ENCODE peak calls at places on chromosomes 3 and 15, in five cellular contexts. One of them, this sample, is unnamed.

GRCh38 chr3:48847053-48847585 is 555 bp downstream of the PRKAR2A start:
- DNase-seq in K562: peak
- DNase-seq in A549: peak
- DNase-seq in HepG2: peak
- DNase-seq in GM12878: no peak
- DNase-seq in this sample: peak

GRCh38 chr15:51737538-51738305 is at the start of gene LYSMD2:
- DNase-seq in A549: peak
- DNase-seq in K562: peak
- DNase-seq in HepG2: no peak
- DNase-seq in GM12878: no peak
- DNase-seq in this sample: peak

GRCh38 chr3:138284079-138284478 is 45.6 kb downstream of the NME9 start:
- DNase-seq in K562: no peak
- DNase-seq in HepG2: no peak
- DNase-seq in A549: no peak
- DNase-seq in GM12878: no peak
- DNase-seq in this sample: no peak

GRCh38 chr3:14698601-14699244 is 23.8 kb downstream of the C3orf20 start:
- DNase-seq in HepG2: no peak
- DNase-seq in GM12878: no peak
- DNase-seq in K562: no peak
- DNase-seq in A549: no peak
- DNase-seq in this sample: no peak

GRCh38 chr3:127493924-127494646 is 96.4 kb downstream of the TPRA1 start:
- DNase-seq in A549: no peak
- DNase-seq in HepG2: no peak
- DNase-seq in K562: no peak
- DNase-seq in GM12878: no peak
- DNase-seq in this sample: no peak

GRCh38 chr3:61117045-61117898 is 134.0 kb downstream of the FHIT start:
- DNase-seq in GM12878: no peak
- DNase-seq in K562: no peak
- DNase-seq in HepG2: no peak
- DNase-seq in A549: no peak
- DNase-seq in this sample: no peak

GRCh38 chr3:185089343-185089742 is 63.5 kb downstream of the C3orf70 start:
- DNase-seq in GM12878: no peak
- DNase-seq in A549: no peak
- DNase-seq in K562: no peak
- DNase-seq in HepG2: no peak
- DNase-seq in this sample: no peak

GRCh38 chr3:196292281-196292923 is 4.9 kb upstream of the PCYT1A start:
- DNase-seq in K562: no peak
- DNase-seq in A549: no peak
- DNase-seq in HepG2: peak
- DNase-seq in GM12878: no peak
- DNase-seq in this sample: no peak

GRCh38 chr15:92655178-92655995 is at the start of gene FAM174B:
- DNase-seq in A549: peak
- DNase-seq in HepG2: no peak
- DNase-seq in GM12878: no peak
- DNase-seq in K562: no peak
- DNase-seq in this sample: no peak

GRCh38 chr15:52464040-52464439 is 64.6 kb downstream of the MYO5A start:
- DNase-seq in GM12878: no peak
- DNase-seq in A549: no peak
- DNase-seq in K562: no peak
- DNase-seq in HepG2: no peak
- DNase-seq in this sample: no peak

GRCh38 chr3:76308541-76308940 is 523.2 kb upstream of the ZNF717 start:
- DNase-seq in GM12878: no peak
- DNase-seq in A549: no peak
- DNase-seq in K562: no peak
- DNase-seq in HepG2: no peak
- DNase-seq in this sample: no peak

GRCh38 chr3:17339233-17339632 is 403.2 kb downstream of the TBC1D5 start:
- DNase-seq in GM12878: no peak
- DNase-seq in K562: peak
- DNase-seq in HepG2: no peak
- DNase-seq in A549: no peak
- DNase-seq in this sample: no peak

GRCh38 chr3:54020436-54020835 is 101.9 kb upstream of the CACNA2D3 start:
- DNase-seq in K562: no peak
- DNase-seq in A549: no peak
- DNase-seq in GM12878: no peak
- DNase-seq in HepG2: no peak
- DNase-seq in this sample: no peak

GRCh38 chr3:116971531-116971930 is 262.0 kb downstream of the TUSC7 start:
- DNase-seq in GM12878: no peak
- DNase-seq in HepG2: no peak
- DNase-seq in K562: no peak
- DNase-seq in A549: no peak
- DNase-seq in this sample: no peak

GRCh38 chr15:70778258-70779076 is 15.1 kb upstream of the UACA start:
- DNase-seq in K562: no peak
- DNase-seq in GM12878: no peak
- DNase-seq in HepG2: no peak
- DNase-seq in A549: peak
- DNase-seq in this sample: no peak

GRCh38 chr3:185337231-185337816 is 25.6 kb upstream of the MAP3K13 start:
- DNase-seq in GM12878: no peak
- DNase-seq in A549: no peak
- DNase-seq in K562: no peak
- DNase-seq in HepG2: peak
- DNase-seq in this sample: no peak

GRCh38 chr3:15782429-15782828 is 15.3 kb downstream of the ANKRD28 start:
- DNase-seq in K562: no peak
- DNase-seq in HepG2: no peak
- DNase-seq in GM12878: no peak
- DNase-seq in A549: no peak
- DNase-seq in this sample: no peak

GRCh38 chr3:33032937-33033336 is 64.0 kb downstream of the GLB1 start:
- DNase-seq in HepG2: no peak
- DNase-seq in K562: peak
- DNase-seq in A549: peak
- DNase-seq in GM12878: no peak
- DNase-seq in this sample: no peak

GRCh38 chr3:175238848-175239247 is 379.7 kb downstream of the NAALADL2 start:
- DNase-seq in HepG2: no peak
- DNase-seq in K562: no peak
- DNase-seq in A549: no peak
- DNase-seq in GM12878: no peak
- DNase-seq in this sample: no peak

GRCh38 chr15:62241135-62241770 is 76.2 kb upstream of the C2CD4B start:
- DNase-seq in K562: peak
- DNase-seq in GM12878: no peak
- DNase-seq in A549: peak
- DNase-seq in HepG2: peak
- DNase-seq in this sample: peak

GRCh38 chr3:166177130-166177529 is 339.9 kb upstream of the BCHE start:
- DNase-seq in A549: no peak
- DNase-seq in GM12878: no peak
- DNase-seq in K562: peak
- DNase-seq in HepG2: no peak
- DNase-seq in this sample: no peak

GRCh38 chr15:74234598-74234875 is 1.6 kb upstream of the CCDC33 start:
- DNase-seq in K562: no peak
- DNase-seq in GM12878: no peak
- DNase-seq in A549: no peak
- DNase-seq in HepG2: no peak
- DNase-seq in this sample: no peak

GRCh38 chr3:197186887-197187588 is 111.4 kb downstream of the DLG1 start:
- DNase-seq in GM12878: peak
- DNase-seq in K562: peak
- DNase-seq in HepG2: peak
- DNase-seq in A549: peak
- DNase-seq in this sample: peak

GRCh38 chr3:128554100-128554464 is 61.1 kb upstream of the GATA2 start:
- DNase-seq in K562: peak
- DNase-seq in GM12878: no peak
- DNase-seq in A549: no peak
- DNase-seq in HepG2: peak
- DNase-seq in this sample: no peak

GRCh38 chr3:128113817-128114794 is 9.5 kb downstream of the RUVBL1 start:
- DNase-seq in GM12878: peak
- DNase-seq in A549: no peak
- DNase-seq in K562: no peak
- DNase-seq in HepG2: no peak
- DNase-seq in this sample: no peak

GRCh38 chr15:55588070-55588817 is at the start of gene PYGO1:
- DNase-seq in A549: peak
- DNase-seq in K562: peak
- DNase-seq in GM12878: no peak
- DNase-seq in HepG2: peak
- DNase-seq in this sample: peak

GRCh38 chr3:12049675-12050074 is 45.5 kb downstream of the SYN2 start:
- DNase-seq in A549: no peak
- DNase-seq in GM12878: no peak
- DNase-seq in HepG2: no peak
- DNase-seq in K562: peak
- DNase-seq in this sample: peak

GRCh38 chr3:27714692-27715453 is 7.2 kb downstream of the EOMES start:
- DNase-seq in A549: no peak
- DNase-seq in GM12878: no peak
- DNase-seq in K562: no peak
- DNase-seq in HepG2: peak
- DNase-seq in this sample: no peak

GRCh38 chr15:37095197-37095992 is 5.0 kb downstream of the MEIS2 start:
- DNase-seq in K562: no peak
- DNase-seq in A549: no peak
- DNase-seq in GM12878: no peak
- DNase-seq in HepG2: no peak
- DNase-seq in this sample: no peak

GRCh38 chr3:161217496-161217895 is 3.6 kb upstream of the NMD3 start:
- DNase-seq in GM12878: no peak
- DNase-seq in A549: no peak
- DNase-seq in K562: peak
- DNase-seq in HepG2: peak
- DNase-seq in this sample: peak

GRCh38 chr3:42819351-42819965 is 10.2 kb downstream of the ACKR2 start:
- DNase-seq in A549: no peak
- DNase-seq in HepG2: peak
- DNase-seq in GM12878: no peak
- DNase-seq in K562: peak
- DNase-seq in this sample: no peak

GRCh38 chr15:74776851-74777768 is 4.8 kb upstream of the CSK start:
- DNase-seq in K562: no peak
- DNase-seq in HepG2: no peak
- DNase-seq in A549: no peak
- DNase-seq in GM12878: peak
- DNase-seq in this sample: peak

GRCh38 chr15:68303560-68304436 is 26.3 kb downstream of the FEM1B start:
- DNase-seq in K562: no peak
- DNase-seq in HepG2: no peak
- DNase-seq in GM12878: no peak
- DNase-seq in A549: no peak
- DNase-seq in this sample: peak

GRCh38 chr3:9110802-9111201 is 138.6 kb downstream of the SRGAP3 start:
- DNase-seq in HepG2: no peak
- DNase-seq in A549: no peak
- DNase-seq in K562: no peak
- DNase-seq in GM12878: no peak
- DNase-seq in this sample: no peak
- TF ChIP-seq MYC in HepG2: no peak
- TF ChIP-seq MYC in A549: no peak
- TF ChIP-seq MYC in K562: no peak
- TF ChIP-seq MYC in GM12878: no peak
- TF ChIP-seq MYC in this sample: no peak

DNA sequence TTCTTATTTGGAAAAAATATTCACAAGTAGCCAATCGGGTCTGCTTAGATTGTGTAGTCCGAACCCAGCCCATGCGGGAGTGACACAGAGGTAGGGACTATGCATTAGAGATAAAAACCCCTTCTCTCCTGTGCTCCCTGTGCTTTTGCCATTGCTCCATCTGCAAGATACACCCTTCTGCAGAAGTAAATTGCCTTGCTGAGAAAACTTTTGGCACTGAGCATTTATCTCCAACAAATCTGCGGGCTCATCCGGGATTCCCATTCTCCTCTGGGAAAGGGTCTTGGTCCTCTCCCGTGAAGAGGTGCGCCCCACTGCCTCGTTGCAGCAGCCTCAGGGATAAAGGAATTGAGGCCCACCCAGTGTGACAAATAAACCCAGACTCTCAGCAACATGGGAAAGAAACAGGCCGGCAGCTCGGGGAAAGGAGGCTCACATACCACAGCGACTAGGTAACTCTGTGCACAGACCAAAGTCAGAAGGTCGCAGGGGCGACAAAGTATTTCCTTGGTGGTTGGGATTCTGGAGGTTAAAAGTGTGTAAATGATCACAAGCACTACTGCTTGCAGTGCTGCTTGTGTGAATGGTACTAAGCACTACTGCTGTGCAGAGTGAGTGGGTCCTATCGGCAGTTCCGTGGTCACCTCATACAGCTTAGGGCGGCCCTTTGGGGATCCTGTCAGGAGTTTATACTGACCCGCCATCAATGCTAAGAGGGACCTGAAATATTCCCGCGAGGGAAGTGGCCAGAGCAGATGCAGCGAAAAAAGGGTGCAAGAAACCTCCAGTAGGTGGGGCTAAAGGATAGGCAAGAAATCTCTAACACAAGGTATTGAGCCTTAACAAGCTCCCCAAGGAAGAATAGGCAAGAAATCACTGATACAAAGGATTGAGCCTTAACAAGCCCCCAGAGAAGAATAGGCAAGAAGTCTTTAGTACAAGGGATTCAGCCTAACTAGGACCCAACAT is 54.3 kb downstream of the GSK3B start:
- DNase-seq in HepG2: no peak
- DNase-seq in K562: peak
- DNase-seq in A549: no peak
- DNase-seq in GM12878: no peak
- DNase-seq in this sample: peak
- TF ChIP-seq CTCF in HepG2: peak
- TF ChIP-seq CTCF in K562: no peak
- TF ChIP-seq CTCF in A549: peak
- TF ChIP-seq CTCF in GM12878: no peak
- TF ChIP-seq CTCF in this sample: peak

GRCh38 chr15:57379487-57379886 is 3.2 kb downstream of the CGNL1 start:
- DNase-seq in HepG2: no peak
- DNase-seq in A549: no peak
- DNase-seq in GM12878: no peak
- DNase-seq in K562: no peak
- DNase-seq in this sample: no peak
- TF ChIP-seq MAX in HepG2: no peak
- TF ChIP-seq MAX in A549: no peak
- TF ChIP-seq MAX in GM12878: no peak
- TF ChIP-seq MAX in K562: no peak
- TF ChIP-seq MAX in this sample: no peak

GRCh38 chr15:89740137-89740536 is 10.9 kb downstream of the MESP1 start:
- DNase-seq in A549: peak
- DNase-seq in K562: peak
- DNase-seq in GM12878: peak
- DNase-seq in HepG2: peak
- DNase-seq in this sample: peak
- TF ChIP-seq MYC in A549: no peak
- TF ChIP-seq MYC in K562: no peak
- TF ChIP-seq MYC in GM12878: no peak
- TF ChIP-seq MYC in HepG2: no peak
- TF ChIP-seq MYC in this sample: no peak